ENCODE peak calls at places on chromosomes 3 and 15, in nine cellular contexts. T is left colon, R is adrenal gland, Z is gastrocnemius medialis, K is activated T-cell treated with anti-CD3 and anti-CD28 coated beads for 24 hours, O is AG04450, M is dorsolateral prefrontal cortex, G is heart right ventricle, L is H54. C is an unnamed sample.

GRCh38 chr3:123331006-123331405 is 117.9 kb downstream of the ADCY5 start:
- DNase-seq in T (no peak), R (peak), Z (no peak), K (no peak), O (no peak), M (peak), G (peak), L (no peak), C (no peak)

GRCh38 chr15:95868450-95868849 is 462.1 kb upstream of the NR2F2 start:
- DNase-seq in T (no peak), R (no peak), Z (no peak), K (no peak), O (no peak), M (no peak), G (no peak), L (no peak), C (no peak)

GRCh38 chr3:49454457-49454856 is 15.6 kb upstream of the DAG1 start:
- DNase-seq in T (no peak), R (no peak), Z (no peak), K (no peak), O (no peak), M (no peak), G (no peak), L (no peak), C (no peak)

GRCh38 chr15:37125143-37125542 is 24.8 kb upstream of the MEIS2 start:
- DNase-seq in T (no peak), R (no peak), Z (no peak), K (no peak), O (no peak), M (no peak), G (no peak), L (no peak), C (no peak)

GRCh38 chr3:44883999-44884431 is 9.6 kb downstream of the TGM4 start:
- DNase-seq in T (no peak), R (no peak), Z (no peak), K (no peak), O (peak), M (no peak), G (no peak), L (peak), C (no peak)

GRCh38 chr3:39440316-39440715 is 27.2 kb upstream of the MOBP start:
- DNase-seq in T (no peak), R (no peak), Z (no peak), K (no peak), O (no peak), M (no peak), G (no peak), L (no peak), C (no peak)

GRCh38 chr3:27630892-27631291 is 91.2 kb downstream of the EOMES start:
- DNase-seq in T (no peak), R (no peak), Z (no peak), K (no peak), O (no peak), M (no peak), G (no peak), L (peak), C (no peak)

GRCh38 chr15:78046796-78047341 is 30.6 kb downstream of the TBC1D2B start:
- DNase-seq in T (no peak), R (no peak), Z (no peak), K (no peak), O (no peak), M (no peak), G (no peak), L (no peak), C (no peak)

GRCh38 chr15:52527898-52528464 is 699 bp downstream of the MYO5A start:
- DNase-seq in T (no peak), R (peak), Z (no peak), K (peak), O (no peak), M (no peak), G (peak), L (peak), C (peak)

GRCh38 chr3:116930786-116931185 is 221.2 kb downstream of the TUSC7 start:
- DNase-seq in T (no peak), R (no peak), Z (no peak), K (no peak), O (no peak), M (no peak), G (no peak), L (no peak), C (no peak)

GRCh38 chr3:133457025-133457424 is 57.2 kb downstream of the BFSP2 start:
- DNase-seq in T (no peak), R (no peak), Z (no peak), K (no peak), O (no peak), M (no peak), G (no peak), L (no peak), C (no peak)

GRCh38 chr3:71095511-71096305 is 487.8 kb downstream of the FOXP1 start:
- DNase-seq in T (no peak), R (no peak), Z (no peak), K (no peak), O (no peak), M (no peak), G (no peak), L (no peak), C (no peak)

GRCh38 chr3:129323651-129324294 is 45.1 kb downstream of the HMCES start:
- DNase-seq in T (no peak), R (no peak), Z (no peak), K (no peak), O (no peak), M (peak), G (no peak), L (no peak), C (no peak)